ENCODE peak calls at places on chromosomes 7 and 10, in nine cellular contexts. M is stimulated activated CD8-positive, alpha-beta memory T cell treated with anti-CD3 and anti-CD28 coated beads, Interleukin-4, amount 100 ng/mL, for 4 hours; R is cardiac fibroblast; T is fibroblast of the aortic adventitia; Z is stimulated activated CD4-positive, alpha-beta T cell treated with anti-CD3 and anti-CD28 coated beads, TNF-alpha, amount 100 ng/mL, for 1 hour; Y is activated CD8-positive, alpha-beta memory T cell treated with anti-CD3 and anti-CD28 coated beads, Interleukin-2, amount 50 U/mL, for 48 hours; F is NCI-H1436; K is NCI-H82; A is activated effector memory CD4-positive, alpha-beta T cell treated with Interleukin-2 at 50 U/mL for 16 hours. J is an unnamed sample.

GRCh38 chr10:14325325-14325955 is 5.3 kb downstream of the FRMD4A start:
- DNase-seq in F (no peak), K (peak; percentile 66), Y (peak; percentile 82), R (peak; percentile 10), Z (no peak), M (peak; percentile 20), A (peak; percentile 4), T (peak; percentile 4), J (no peak)

GRCh38 chr7:147014596-147014995 is 898.0 kb downstream of the CNTNAP2 start:
- DNase-seq in R (peak; percentile 1), Z (no peak), F (no peak), T (no peak), A (no peak), M (no peak), Y (no peak), K (no peak), J (no peak)

GRCh38 chr10:97169911-97170693 is 15.7 kb downstream of the SLIT1 start:
- DNase-seq in T (no peak), F (no peak), Z (no peak), R (no peak), A (no peak), Y (no peak), M (no peak), K (peak; percentile 33), J (no peak)

GRCh38 chr10:133231946-133232574 is 2.0 kb downstream of the UTF1 start:
- DNase-seq in M (no peak), F (no peak), Z (no peak), R (no peak), A (no peak), Y (no peak), T (no peak), K (no peak), J (no peak)

GRCh38 chr10:132663666-132664365 is 122.1 kb downstream of the NKX6-2 start:
- DNase-seq in M (no peak), A (no peak), T (no peak), Y (no peak), F (no peak), Z (no peak), R (no peak), K (no peak), J (no peak)

GRCh38 chr7:91267558-91267955 is 3.3 kb downstream of the FZD1 start:
- DNase-seq in T (peak; percentile 86), A (no peak), Y (no peak), K (no peak), M (no peak), Z (no peak), F (no peak), R (peak; percentile 61), J (no peak)

GRCh38 chr10:16987129-16987670 is 142.4 kb downstream of the CUBN start:
- DNase-seq in R (peak; percentile 74), Y (no peak), M (no peak), Z (no peak), K (no peak), T (peak; percentile 84), F (no peak), A (no peak), J (no peak)

GRCh38 chr7:134290286-134290685 is 26.4 kb downstream of the SLC35B4 start:
- DNase-seq in A (no peak), Z (no peak), F (no peak), R (peak; percentile 45), M (no peak), Y (no peak), K (no peak), T (peak; percentile 60), J (no peak)

GRCh38 chr7:5237286-5237685 is 45.5 kb upstream of the SLC29A4 start:
- DNase-seq in Y (no peak), Z (no peak), T (peak; percentile 66), F (no peak), A (no peak), R (peak; percentile 75), K (no peak), M (no peak), J (no peak)

GRCh38 chr7:108222236-108222892 is 92.2 kb upstream of the LAMB4 start:
- DNase-seq in Z (no peak), R (peak; percentile 77), T (peak; percentile 58), A (no peak), Y (no peak), M (no peak), F (no peak), K (no peak), J (no peak)

GRCh38 chr10:5565671-5566581 is 41.2 kb downstream of the CALML3 start:
- DNase-seq in Z (no peak), Y (peak; percentile 45), T (no peak), A (no peak), R (no peak), K (peak; percentile 33), F (no peak), M (no peak), J (no peak)

GRCh38 chr10:6148251-6148691 is 54.5 kb upstream of the PFKFB3 start:
- DNase-seq in Y (no peak), T (no peak), K (no peak), A (no peak), M (no peak), F (no peak), R (no peak), Z (no peak), J (no peak)